ENCODE peak calls at places on chromosomes 2 and 18, in five cellular contexts. F is NCI-H526 treated with DMSO at 0.1 percent for 48 hours; M is stimulated activated CD4-positive, alpha-beta T cell treated with anti-CD3 and anti-CD28 coated beads, TNF-alpha, amount 100 ng/mL, for 48 hours; Z is KBM-7; X is NCI-H2171 treated with DMSO at 0.1 percent for 48 hours. B is an unnamed sample.

GRCh38 chr2:222900354-222900753 is 39.5 kb downstream of the ACSL3 start:
- DNase-seq in X (no peak), F (no peak), Z (no peak), M (no peak), B (no peak)

GRCh38 chr2:39724828-39725144 is 54.3 kb downstream of the THUMPD2 start:
- DNase-seq in Z (no peak), M (no peak), X (no peak), F (no peak), B (no peak)

GRCh38 chr18:45728341-45729010 is 4.5 kb downstream of the SLC14A1 start:
- DNase-seq in M (no peak), Z (no peak), F (no peak), X (no peak), B (no peak)

GRCh38 chr2:170454471-170455372 is 260.4 kb upstream of the SP5 start:
- DNase-seq in X (no peak), Z (no peak), F (no peak), M (no peak), B (no peak)

GRCh38 chr2:119481501-119482455 is 42.5 kb downstream of the SCTR start:
- DNase-seq in M (no peak), F (no peak), X (no peak), Z (no peak), B (no peak)

GRCh38 chr2:152336854-152337510 is 2.0 kb downstream of the FMNL2 start:
- DNase-seq in Z (peak), M (no peak), X (peak), F (no peak), B (no peak)

GRCh38 chr18:4250141-4250540 is 205.0 kb downstream of the DLGAP1 start:
- DNase-seq in F (no peak), X (no peak), Z (no peak), M (no peak), B (no peak)

GRCh38 chr2:235283246-235283645 is 210.6 kb upstream of the AGAP1 start:
- DNase-seq in M (no peak), X (peak), Z (no peak), F (no peak), B (no peak)

GRCh38 chr2:99648115-99648850 is 158.5 kb upstream of the REV1 start:
- DNase-seq in Z (no peak), F (no peak), X (no peak), M (no peak), B (no peak)

GRCh38 chr2:177165731-177166711 is 46.6 kb upstream of the HNRNPA3 start:
- DNase-seq in F (peak), Z (peak), X (no peak), M (no peak), B (no peak)

GRCh38 chr2:74138219-74138951 is 9.3 kb downstream of the BOLA3 start:
- DNase-seq in M (no peak), X (no peak), Z (no peak), F (no peak), B (no peak)

GRCh38 chr18:26531600-26532150 is 16.7 kb downstream of the KCTD1 start:
- DNase-seq in X (no peak), F (no peak), M (no peak), Z (no peak), B (no peak)

GRCh38 chr18:9722691-9723090 is 14.6 kb downstream of the RAB31 start:
- DNase-seq in F (no peak), M (no peak), Z (no peak), X (peak), B (no peak)

GRCh38 chr2:35023545-35023944 is 1332.0 kb upstream of the CRIM1 start:
- DNase-seq in M (no peak), Z (no peak), X (no peak), F (no peak), B (no peak)

GRCh38 chr2:239193426-239193825 is 207.4 kb downstream of the HDAC4 start:
- DNase-seq in X (no peak), F (no peak), Z (no peak), M (no peak), B (no peak)

GRCh38 chr18:51666717-51667320 is 469.3 kb upstream of the MEX3C start:
- DNase-seq in X (peak), F (no peak), Z (no peak), M (no peak), B (no peak)

GRCh38 chr18:76667603-76668002 is 154.8 kb upstream of the ZNF236 start:
- DNase-seq in F (no peak), M (no peak), Z (no peak), X (no peak), B (no peak)

GRCh38 chr2:27627963-27628766 is 647 bp downstream of the CCDC121 start:
- DNase-seq in M (no peak), Z (peak), X (no peak), F (no peak), B (no peak)

GRCh38 chr2:170550501-170550900 is 164.6 kb upstream of the SP5 start:
- DNase-seq in Z (no peak), X (no peak), F (no peak), M (no peak), B (no peak)

GRCh38 chr18:74906189-74906588 is 302.8 kb downstream of the PTGR3 start:
- DNase-seq in Z (no peak), M (no peak), F (peak), X (no peak), B (no peak)

GRCh38 chr2:151260492-151261239 is 997 bp downstream of the RBM43 start:
- DNase-seq in X (no peak), F (no peak), M (no peak), Z (no peak), B (no peak)

GRCh38 chr2:160405077-160405865 is 88.3 kb downstream of the RBMS1 start:
- DNase-seq in M (no peak), Z (no peak), X (no peak), F (no peak), B (no peak)

GRCh38 chr2:45441571-45441970 is 169.5 kb downstream of the SRBD1 start:
- DNase-seq in Z (no peak), X (no peak), F (no peak), M (no peak), B (no peak)

GRCh38 chr2:226782092-226782713 is 17.4 kb downstream of the IRS1 start:
- DNase-seq in Z (no peak), M (no peak), F (no peak), X (no peak), B (no peak)

GRCh38 chr18:60245096-60245495 is 127.5 kb downstream of the MC4R start:
- DNase-seq in Z (no peak), X (no peak), F (no peak), M (no peak), B (no peak)

GRCh38 chr2:174124171-174124570 is 124.2 kb downstream of the OLA1 start:
- DNase-seq in F (no peak), Z (no peak), M (no peak), X (no peak), B (no peak)

GRCh38 chr2:169845016-169845415 is 17.8 kb downstream of the UBR3 start:
- DNase-seq in Z (no peak), M (no peak), F (no peak), X (no peak), B (no peak)

GRCh38 chr2:168758970-168759820 is 43.2 kb upstream of the NOSTRIN start:
- DNase-seq in F (peak), M (no peak), X (peak), Z (peak), B (no peak)

B was measured in CMK.